ENCODE peak calls at places on chromosomes 4 and X, in five cellular contexts. L is NCI-H510A treated with DMSO at 0.1 percent for 48 hours, M is occipital lobe, O is left colon, R is aorta. P is an unnamed sample.

GRCh38 chrX:85031505-85031904 is 27.8 kb downstream of the APOOL start:
- DNase-seq in L (no peak), M (no peak), O (no peak), R (no peak), P (no peak)

GRCh38 chr4:101122019-101122418 is 225.3 kb downstream of the PPP3CA start:
- DNase-seq in L (no peak), M (no peak), O (no peak), R (no peak), P (no peak)

GRCh38 chrX:13094780-13095425 is 50.5 kb upstream of the FAM9C start:
- DNase-seq in L (no peak), M (no peak), O (no peak), R (no peak), P (no peak)

GRCh38 chrX:131970347-131970746 is 52.8 kb upstream of the STK26 start:
- DNase-seq in L (no peak), M (no peak), O (no peak), R (no peak), P (no peak)

GRCh38 chr4:93178279-93178678 is 650.3 kb upstream of the ATOH1 start:
- DNase-seq in L (no peak), M (no peak), O (no peak), R (no peak), P (no peak)

GRCh38 chr4:182537031-182537617 is 293.9 kb downstream of the TENM3 start:
- DNase-seq in L (no peak), M (no peak), O (no peak), R (no peak), P (no peak)

GRCh38 chr4:122854860-122855259 is 28.2 kb downstream of the FGF2 start:
- DNase-seq in L (no peak), M (peak), O (no peak), R (no peak), P (no peak)

GRCh38 chrX:83516597-83516996 is 8.5 kb downstream of the POU3F4 start:
- DNase-seq in L (no peak), M (no peak), O (no peak), R (no peak), P (no peak)

GRCh38 chrX:136250191-136251041 is 784 bp downstream of the MAP7D3 start:
- DNase-seq in L (no peak), M (no peak), O (no peak), R (no peak), P (no peak)

GRCh38 chr4:1398686-1399507 is 7.3 kb downstream of the NKX1-1 start:
- DNase-seq in L (no peak), M (no peak), O (no peak), R (peak), P (no peak)

GRCh38 chr4:139241086-139241783 is 38.8 kb downstream of the MGARP start:
- DNase-seq in L (no peak), M (no peak), O (no peak), R (no peak), P (no peak)

GRCh38 chrX:119635799-119636198 is 29.6 kb upstream of the NKRF start:
- DNase-seq in L (no peak), M (no peak), O (no peak), R (no peak), P (no peak)

GRCh38 chrX:1476682-1477081 is 24.0 kb upstream of the ASMTL start:
- DNase-seq in L (no peak), M (no peak), O (no peak), R (no peak), P (no peak)

GRCh38 chrX:148634591-148634990 is 134.2 kb downstream of the AFF2 start:
- DNase-seq in L (no peak), M (no peak), O (no peak), R (no peak), P (no peak)

GRCh38 chr4:104979083-104979760 is 167.5 kb upstream of the TET2 start:
- DNase-seq in L (no peak), M (no peak), O (no peak), R (no peak), P (no peak)

GRCh38 chrX:100663651-100664050 is 19.7 kb downstream of the SRPX2 start:
- DNase-seq in L (peak), M (no peak), O (no peak), R (no peak), P (no peak)

GRCh38 chrX:10906861-10907260 is 204.3 kb upstream of the HCCS start:
- DNase-seq in L (no peak), M (no peak), O (no peak), R (no peak), P (no peak)